ENCODE peak calls at places on chromosomes 5 and 9, in six cellular contexts. P, A, N, R, T and U are unnamed samples.

GRCh38 chr9:113887436-113887835 is 11.3 kb downstream of the ZNF618 start:
- DNase-seq in R (no peak), T (no peak), P (no peak), A (no peak), N (no peak), U (no peak)

GRCh38 chr5:1545798-1546355 is 22.1 kb upstream of the LPCAT1 start:
- DNase-seq in A (no peak), R (no peak), N (no peak), P (no peak), T (peak), U (peak)

GRCh38 chr5:81819556-81820314 is 68.8 kb upstream of the SSBP2 start:
- DNase-seq in T (no peak), R (peak), N (no peak), P (peak), A (no peak), U (peak)

GRCh38 chr9:116549061-116549664 is 137.9 kb upstream of the TRIM32 start:
- DNase-seq in T (peak), R (peak), A (no peak), P (peak), N (no peak), U (peak)

GRCh38 chr5:93622240-93622885 is 39.3 kb downstream of the NR2F1 start:
- DNase-seq in N (peak), R (peak), P (peak), A (peak), T (no peak), U (no peak)

GRCh38 chr5:179606071-179606909 is 17.2 kb downstream of the HNRNPH1 start:
- DNase-seq in P (no peak), N (no peak), T (no peak), A (no peak), R (no peak), U (no peak)

GRCh38 chr5:147659166-147659929 is 123.2 kb downstream of the JAKMIP2 start:
- DNase-seq in P (no peak), T (no peak), R (no peak), A (no peak), N (no peak), U (no peak)

GRCh38 chr5:55597014-55597981 is 62.5 kb upstream of the PLPP1 start:
- DNase-seq in T (peak), N (no peak), P (peak), R (peak), A (no peak), U (peak)

GRCh38 chr5:53482717-53483638 is 2.5 kb downstream of the FST start:
- DNase-seq in P (no peak), R (peak), N (no peak), T (no peak), A (peak), U (peak)

GRCh38 chr5:168472329-168472728 is 13.9 kb upstream of the RARS1 start:
- DNase-seq in P (peak), R (peak), T (peak), A (no peak), N (no peak), U (peak)

GRCh38 chr9:81787747-81788632 is 98.6 kb upstream of the TLE1 start:
- DNase-seq in P (peak), N (no peak), T (peak), R (peak), A (no peak), U (peak)

GRCh38 chr5:135034186-135034962 is at the start of gene PITX1:
- DNase-seq in A (peak), R (peak), T (no peak), P (no peak), N (no peak), U (peak)

GRCh38 chr9:90303653-90304052 is 339.0 kb downstream of the DIRAS2 start:
- DNase-seq in A (no peak), P (no peak), T (no peak), N (no peak), R (no peak), U (no peak)

GRCh38 chr5:23877847-23878246 is 370.4 kb downstream of the PRDM9 start:
- DNase-seq in R (no peak), A (no peak), N (no peak), T (no peak), P (no peak), U (no peak)

GRCh38 chr9:5500441-5501235 is 9.7 kb upstream of the PDCD1LG2 start:
- DNase-seq in R (peak), A (no peak), N (no peak), T (no peak), P (peak), U (no peak)

GRCh38 chr9:93205045-93205768 is 21.3 kb downstream of the WNK2 start:
- DNase-seq in N (no peak), P (peak), T (no peak), A (peak), R (no peak), U (no peak)

GRCh38 chr5:179874136-179874535 is 15.5 kb upstream of the MRNIP start:
- DNase-seq in A (no peak), R (no peak), N (no peak), P (no peak), T (no peak), U (no peak)

GRCh38 chr5:103526164-103526915 is 36.2 kb downstream of the NUDT12 start:
- DNase-seq in N (no peak), P (peak), T (no peak), A (no peak), R (no peak), U (no peak)

GRCh38 chr5:172175263-172175719 is 12.7 kb downstream of the STK10 start:
- DNase-seq in P (no peak), R (no peak), A (no peak), N (peak), T (no peak), U (no peak)

GRCh38 chr9:135819905-135820304 is 87.4 kb downstream of the CAMSAP1 start:
- DNase-seq in N (no peak), T (no peak), P (no peak), R (no peak), A (no peak), U (no peak)

GRCh38 chr5:159504106-159504856 is 174.0 kb upstream of the IL12B start:
- DNase-seq in T (no peak), A (no peak), R (peak), N (no peak), P (peak), U (no peak)

GRCh38 chr9:89467278-89467625 is 30.7 kb downstream of the SEMA4D start:
- DNase-seq in A (no peak), R (no peak), N (no peak), T (no peak), P (no peak), U (no peak)

GRCh38 chr9:84002344-84002743 is 21.7 kb downstream of the RMI1 start:
- DNase-seq in P (peak), A (no peak), N (no peak), R (peak), T (no peak), U (no peak)

GRCh38 chr5:138948391-138949222 is 73.5 kb upstream of the LRRTM2 start:
- DNase-seq in A (peak), R (no peak), N (no peak), P (no peak), T (no peak), U (no peak)

GRCh38 chr9:76257224-76257794 is 136.9 kb downstream of the RFK start:
- DNase-seq in P (no peak), T (no peak), A (no peak), R (no peak), N (no peak), U (no peak)

GRCh38 chr9:123647145-123647544 is 282.8 kb downstream of the DENND1A start:
- DNase-seq in T (no peak), R (no peak), N (no peak), A (no peak), P (no peak), U (no peak)

GRCh38 chr9:134764870-134765269 is 115.7 kb upstream of the FCN2 start:
- DNase-seq in P (no peak), A (no peak), N (no peak), T (no peak), R (no peak), U (peak)

GRCh38 chr5:52853573-52854163 is 66.0 kb downstream of the ITGA1 start:
- DNase-seq in R (peak), T (no peak), P (no peak), N (no peak), A (no peak), U (no peak)

GRCh38 chr9:93303258-93303771 is 119.4 kb downstream of the WNK2 start:
- DNase-seq in A (no peak), R (no peak), P (no peak), T (no peak), N (no peak), U (no peak)

GRCh38 chr9:116267021-116267420 is 113.4 kb downstream of the PAPPA start:
- DNase-seq in T (peak), P (peak), A (no peak), N (no peak), R (peak), U (peak)

GRCh38 chr5:179258922-179259730 is 86.1 kb downstream of the ADAMTS2 start:
- DNase-seq in P (peak), A (no peak), N (no peak), T (no peak), R (peak), U (no peak)

GRCh38 chr5:103475629-103476240 is 86.9 kb downstream of the NUDT12 start:
- DNase-seq in R (peak), N (no peak), A (peak), T (no peak), P (peak), U (peak)

GRCh38 chr5:128014578-128014977 is 69.0 kb upstream of the SLC12A2 start:
- DNase-seq in R (no peak), P (no peak), T (no peak), A (no peak), N (no peak), U (no peak)

GRCh38 chr5:128020012-128020411 is 63.6 kb upstream of the SLC12A2 start:
- DNase-seq in R (no peak), A (no peak), P (no peak), N (no peak), T (no peak), U (no peak)

GRCh38 chr5:128019391-128019790 is 64.2 kb upstream of the SLC12A2 start:
- DNase-seq in N (no peak), R (no peak), P (no peak), A (no peak), T (no peak), U (no peak)

GRCh38 chr5:128015478-128015877 is 68.1 kb upstream of the SLC12A2 start:
- DNase-seq in T (no peak), N (no peak), P (no peak), R (no peak), A (no peak), U (no peak)

GRCh38 chr5:128015978-128016377 is 67.6 kb upstream of the SLC12A2 start:
- DNase-seq in A (no peak), N (no peak), T (no peak), P (no peak), R (peak), U (no peak)
- H3K27ac ChIP-seq in A (no peak), N (no peak), T (no peak), P (no peak), R (no peak), U (no peak)

GRCh38 chr9:129197978-129198736 is 20.1 kb upstream of the IER5L start:
- DNase-seq in A (no peak), P (peak), N (no peak), T (no peak), R (peak), U (no peak)
- TF ChIP-seq CTCF in A (no peak), P (no peak), N (no peak), T (peak), R (no peak), U (no peak)

GRCh38 chr9:109272745-109273144 is 48.1 kb downstream of the EPB41L4B start:
- DNase-seq in A (no peak), T (no peak), R (peak), N (no peak), P (peak), U (no peak)

GRCh38 chr9:109273869-109274268 is 47.0 kb downstream of the EPB41L4B start:
- DNase-seq in N (no peak), R (no peak), P (no peak), A (no peak), T (no peak), U (no peak)

GRCh38 chr9:109276469-109277440 is 44.1 kb downstream of the EPB41L4B start:
- DNase-seq in R (no peak), N (no peak), P (no peak), T (no peak), A (no peak), U (no peak)

GRCh38 chr9:109277451-109277850 is 43.4 kb downstream of the EPB41L4B start:
- DNase-seq in P (no peak), A (no peak), T (no peak), R (no peak), N (no peak), U (peak)

DNA sequence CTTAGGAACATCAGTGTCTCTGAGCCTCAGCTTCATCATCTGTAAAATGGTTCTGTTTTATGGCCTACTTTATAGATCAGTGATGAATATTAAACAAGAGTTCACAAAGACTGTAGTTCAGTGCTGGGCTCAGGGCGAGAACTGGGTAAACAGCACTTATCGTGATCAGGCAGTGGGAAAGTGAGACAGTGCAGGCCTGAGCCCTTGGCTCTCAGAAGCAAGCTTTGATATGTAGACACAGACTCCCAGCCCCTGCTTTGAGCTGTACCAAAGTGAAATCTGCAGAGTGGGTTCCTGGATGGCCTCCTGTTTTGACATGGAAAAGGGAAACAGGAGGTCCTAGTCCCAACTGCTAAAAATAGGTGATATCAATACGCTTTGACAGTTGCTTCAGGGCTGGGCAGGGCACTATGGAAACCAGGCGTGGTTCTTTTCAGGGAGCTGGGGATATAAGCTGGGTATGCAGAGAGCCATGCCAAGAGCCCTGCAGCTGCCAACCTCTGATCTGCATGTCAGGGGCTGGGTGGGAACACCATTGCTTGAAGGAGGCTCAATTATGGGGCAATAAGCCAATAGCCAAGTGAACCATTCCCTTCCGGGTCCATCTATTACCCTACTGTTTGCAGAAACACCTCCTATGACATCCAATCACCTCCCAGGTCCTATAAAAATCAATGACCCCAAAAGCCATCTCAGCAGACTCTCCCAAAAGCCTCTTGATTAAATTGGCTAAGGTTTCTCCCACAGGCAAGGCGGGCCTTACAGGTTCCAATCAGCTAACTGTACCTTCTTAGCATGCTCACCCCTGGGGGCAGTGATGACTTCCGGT is 45.9 kb downstream of the EPB41L4B start:
- DNase-seq in N (no peak), T (no peak), A (no peak), P (no peak), R (no peak), U (no peak)
- H3K27ac ChIP-seq in N (no peak), T (no peak), A (no peak), P (no peak), R (no peak), U (peak)

GRCh38 chr5:61680247-61680646 is 348.2 kb downstream of the ZSWIM6 start:
- DNase-seq in T (no peak), A (no peak), R (no peak), P (no peak), N (no peak), U (no peak)

GRCh38 chr5:61675015-61675692 is 343.1 kb downstream of the ZSWIM6 start:
- DNase-seq in T (no peak), P (no peak), A (peak), N (no peak), R (no peak), U (no peak)

GRCh38 chr5:61679562-61679961 is 347.5 kb downstream of the ZSWIM6 start:
- DNase-seq in A (no peak), R (no peak), N (no peak), P (no peak), T (no peak), U (no peak)

GRCh38 chr5:61677220-61677619 is 345.2 kb downstream of the ZSWIM6 start:
- DNase-seq in R (no peak), T (no peak), N (no peak), A (no peak), P (no peak), U (no peak)

GRCh38 chr5:61678966-61679365 is 346.9 kb downstream of the ZSWIM6 start:
- DNase-seq in P (no peak), T (no peak), N (no peak), R (no peak), A (peak), U (no peak)
- TF ChIP-seq CTCF in P (no peak), T (peak), N (no peak), R (no peak), A (peak), U (no peak)

GRCh38 chr9:121609845-121610637 is 41.4 kb upstream of the DAB2IP start:
- DNase-seq in P (peak), T (peak), N (no peak), A (no peak), R (peak), U (peak)
- H3K27ac ChIP-seq in P (no peak), T (no peak), N (no peak), A (no peak), R (no peak), U (peak)